ENCODE peak calls at places on chromosomes 3 and 15, in ten cellular contexts. One of them, this sample, is unnamed.

GRCh38 chr3:13559751-13560540 is 11.0 kb downstream of the FBLN2 start:
- DNase-seq in body of pancreas: no peak
- DNase-seq in uterus: no peak
- DNase-seq in H1: no peak
- DNase-seq in Peyer's patch: no peak
- DNase-seq in HCT116: no peak
- DNase-seq in IMR-90: no peak
- DNase-seq in heart left ventricle: peak; percentile 63
- DNase-seq in A549: no peak
- DNase-seq in esophagus squamous epithelium: no peak
- DNase-seq in this sample: peak; percentile 45

GRCh38 chr3:37731895-37732294 is 129.8 kb upstream of the CTDSPL start:
- DNase-seq in body of pancreas: no peak
- DNase-seq in uterus: no peak
- DNase-seq in H1: no peak
- DNase-seq in Peyer's patch: no peak
- DNase-seq in HCT116: no peak
- DNase-seq in IMR-90: no peak
- DNase-seq in heart left ventricle: no peak
- DNase-seq in A549: no peak
- DNase-seq in esophagus squamous epithelium: no peak
- DNase-seq in this sample: no peak

GRCh38 chr3:159669753-159670152 is 318.9 kb upstream of the IL12A start:
- DNase-seq in body of pancreas: no peak
- DNase-seq in uterus: no peak
- DNase-seq in H1: no peak
- DNase-seq in Peyer's patch: no peak
- DNase-seq in HCT116: no peak
- DNase-seq in IMR-90: peak; percentile 65
- DNase-seq in heart left ventricle: no peak
- DNase-seq in A549: no peak
- DNase-seq in esophagus squamous epithelium: no peak
- DNase-seq in this sample: no peak

GRCh38 chr3:141894524-141895176 is 18.2 kb downstream of the ATP1B3 start:
- DNase-seq in body of pancreas: no peak
- DNase-seq in uterus: no peak
- DNase-seq in H1: no peak
- DNase-seq in Peyer's patch: no peak
- DNase-seq in HCT116: peak; percentile 12
- DNase-seq in IMR-90: peak; percentile 92
- DNase-seq in heart left ventricle: no peak
- DNase-seq in A549: no peak
- DNase-seq in esophagus squamous epithelium: no peak
- DNase-seq in this sample: no peak

GRCh38 chr15:75104804-75105557 is 81.6 kb downstream of the PPCDC start:
- DNase-seq in body of pancreas: no peak
- DNase-seq in uterus: no peak
- DNase-seq in H1: no peak
- DNase-seq in Peyer's patch: no peak
- DNase-seq in HCT116: peak; percentile 88
- DNase-seq in IMR-90: peak; percentile 83
- DNase-seq in heart left ventricle: no peak
- DNase-seq in A549: peak; percentile 62
- DNase-seq in esophagus squamous epithelium: no peak
- DNase-seq in this sample: no peak

GRCh38 chr15:57994468-57995154 is 70.9 kb downstream of the ALDH1A2 start:
- DNase-seq in body of pancreas: no peak
- DNase-seq in uterus: no peak
- DNase-seq in H1: no peak
- DNase-seq in Peyer's patch: no peak
- DNase-seq in HCT116: no peak
- DNase-seq in IMR-90: no peak
- DNase-seq in heart left ventricle: no peak
- DNase-seq in A549: no peak
- DNase-seq in esophagus squamous epithelium: no peak
- DNase-seq in this sample: no peak

GRCh38 chr3:98812851-98813374 is 49.8 kb downstream of the ST3GAL6 start:
- DNase-seq in body of pancreas: peak; percentile 24
- DNase-seq in uterus: no peak
- DNase-seq in H1: no peak
- DNase-seq in Peyer's patch: no peak
- DNase-seq in HCT116: no peak
- DNase-seq in IMR-90: peak; percentile 50
- DNase-seq in heart left ventricle: no peak
- DNase-seq in A549: peak; percentile 45
- DNase-seq in esophagus squamous epithelium: no peak
- DNase-seq in this sample: no peak

GRCh38 chr15:75656331-75656730 is 8.6 kb downstream of the SNX33 start:
- DNase-seq in body of pancreas: no peak
- DNase-seq in uterus: no peak
- DNase-seq in H1: no peak
- DNase-seq in Peyer's patch: no peak
- DNase-seq in HCT116: no peak
- DNase-seq in IMR-90: no peak
- DNase-seq in heart left ventricle: no peak
- DNase-seq in A549: no peak
- DNase-seq in esophagus squamous epithelium: no peak
- DNase-seq in this sample: no peak

GRCh38 chr3:10160925-10161324 is 3.8 kb upstream of the IRAK2 start:
- DNase-seq in body of pancreas: no peak
- DNase-seq in uterus: no peak
- DNase-seq in H1: no peak
- DNase-seq in Peyer's patch: no peak
- DNase-seq in HCT116: no peak
- DNase-seq in IMR-90: no peak
- DNase-seq in heart left ventricle: no peak
- DNase-seq in A549: no peak
- DNase-seq in esophagus squamous epithelium: no peak
- DNase-seq in this sample: no peak

GRCh38 chr3:10162147-10162546 is 2.6 kb upstream of the IRAK2 start:
- DNase-seq in body of pancreas: no peak
- DNase-seq in uterus: no peak
- DNase-seq in H1: no peak
- DNase-seq in Peyer's patch: no peak
- DNase-seq in HCT116: no peak
- DNase-seq in IMR-90: no peak
- DNase-seq in heart left ventricle: no peak
- DNase-seq in A549: no peak
- DNase-seq in esophagus squamous epithelium: no peak
- DNase-seq in this sample: no peak

GRCh38 chr3:10169000-10169496 is 4.3 kb downstream of the IRAK2 start:
- DNase-seq in body of pancreas: no peak
- DNase-seq in uterus: no peak
- DNase-seq in H1: no peak
- DNase-seq in Peyer's patch: no peak
- DNase-seq in HCT116: no peak
- DNase-seq in IMR-90: no peak
- DNase-seq in heart left ventricle: no peak
- DNase-seq in A549: no peak
- DNase-seq in esophagus squamous epithelium: no peak
- DNase-seq in this sample: no peak

GRCh38 chr3:10166213-10166604 is 1.5 kb downstream of the IRAK2 start:
- DNase-seq in body of pancreas: no peak
- DNase-seq in uterus: no peak
- DNase-seq in H1: no peak
- DNase-seq in Peyer's patch: no peak
- DNase-seq in HCT116: no peak
- DNase-seq in IMR-90: no peak
- DNase-seq in heart left ventricle: no peak
- DNase-seq in A549: no peak
- DNase-seq in esophagus squamous epithelium: no peak
- DNase-seq in this sample: no peak

GRCh38 chr3:10164546-10165393 is at the start of gene IRAK2:
- DNase-seq in body of pancreas: peak; percentile 78
- DNase-seq in uterus: peak; percentile 73
- DNase-seq in H1: no peak
- DNase-seq in Peyer's patch: peak; percentile 83
- DNase-seq in HCT116: peak; percentile 22
- DNase-seq in IMR-90: peak; percentile 50
- DNase-seq in heart left ventricle: peak; percentile 88
- DNase-seq in A549: peak; percentile 68
- DNase-seq in esophagus squamous epithelium: no peak
- DNase-seq in this sample: peak; percentile 84
- TF ChIP-seq POLR2A in body of pancreas: peak; percentile 32
- TF ChIP-seq POLR2A in uterus: peak; percentile 43
- TF ChIP-seq POLR2A in H1: no peak
- TF ChIP-seq POLR2A in Peyer's patch: peak; percentile 65
- TF ChIP-seq POLR2A in HCT116: peak; percentile 50
- TF ChIP-seq POLR2A in IMR-90: peak; percentile 86
- TF ChIP-seq POLR2A in heart left ventricle: no peak
- TF ChIP-seq POLR2A in A549: peak; percentile 91
- TF ChIP-seq POLR2A in esophagus squamous epithelium: peak; percentile 66
- TF ChIP-seq POLR2A in this sample: no peak

GRCh38 chr3:25910997-25911396 is 121.1 kb downstream of the OXSM start:
- DNase-seq in body of pancreas: peak; percentile 17
- DNase-seq in uterus: no peak
- DNase-seq in H1: no peak
- DNase-seq in Peyer's patch: no peak
- DNase-seq in HCT116: peak; percentile 39
- DNase-seq in IMR-90: peak; percentile 48
- DNase-seq in heart left ventricle: no peak
- DNase-seq in A549: no peak
- DNase-seq in esophagus squamous epithelium: no peak
- DNase-seq in this sample: peak; percentile 73

GRCh38 chr3:25913179-25913578 is 123.3 kb downstream of the OXSM start:
- DNase-seq in body of pancreas: no peak
- DNase-seq in uterus: no peak
- DNase-seq in H1: no peak
- DNase-seq in Peyer's patch: no peak
- DNase-seq in HCT116: no peak
- DNase-seq in IMR-90: no peak
- DNase-seq in heart left ventricle: no peak
- DNase-seq in A549: no peak
- DNase-seq in esophagus squamous epithelium: no peak
- DNase-seq in this sample: no peak

GRCh38 chr3:25911525-25912295 is 121.8 kb downstream of the OXSM start:
- DNase-seq in body of pancreas: no peak
- DNase-seq in uterus: no peak
- DNase-seq in H1: no peak
- DNase-seq in Peyer's patch: no peak
- DNase-seq in HCT116: no peak
- DNase-seq in IMR-90: no peak
- DNase-seq in heart left ventricle: no peak
- DNase-seq in A549: no peak
- DNase-seq in esophagus squamous epithelium: no peak
- DNase-seq in this sample: no peak

GRCh38 chr3:25916286-25916685 is 126.4 kb downstream of the OXSM start:
- DNase-seq in body of pancreas: no peak
- DNase-seq in uterus: no peak
- DNase-seq in H1: no peak
- DNase-seq in Peyer's patch: no peak
- DNase-seq in HCT116: no peak
- DNase-seq in IMR-90: no peak
- DNase-seq in heart left ventricle: no peak
- DNase-seq in A549: no peak
- DNase-seq in esophagus squamous epithelium: no peak
- DNase-seq in this sample: no peak

DNA sequence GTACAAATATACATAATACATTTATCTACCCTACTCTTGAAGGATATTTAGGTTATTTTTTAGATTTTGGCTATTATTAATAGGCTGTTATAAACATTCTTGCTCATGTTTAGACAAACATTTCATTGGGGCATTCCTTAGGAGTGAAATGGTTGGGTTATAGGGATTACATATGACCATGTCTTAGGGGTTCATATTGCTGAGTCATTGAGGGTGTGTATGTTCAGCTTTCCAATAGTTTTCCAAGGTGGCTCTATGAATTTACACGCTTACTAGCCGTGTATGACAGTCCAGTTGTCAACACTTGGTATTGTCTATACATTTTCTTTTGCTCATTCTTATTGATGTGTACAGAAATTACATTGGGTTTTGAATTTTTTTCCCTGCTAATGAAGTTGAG is 125.8 kb downstream of the OXSM start:
- DNase-seq in body of pancreas: no peak
- DNase-seq in uterus: no peak
- DNase-seq in H1: no peak
- DNase-seq in Peyer's patch: no peak
- DNase-seq in HCT116: no peak
- DNase-seq in IMR-90: peak; percentile 36
- DNase-seq in heart left ventricle: no peak
- DNase-seq in A549: no peak
- DNase-seq in esophagus squamous epithelium: no peak
- DNase-seq in this sample: no peak
- H3K27ac ChIP-seq in body of pancreas: no peak overlapping the region
- H3K27ac ChIP-seq in uterus: no peak overlapping the region
- H3K27ac ChIP-seq in H1: no peak overlapping the region
- H3K27ac ChIP-seq in Peyer's patch: no peak overlapping the region
- H3K27ac ChIP-seq in HCT116: no peak overlapping the region
- H3K27ac ChIP-seq in IMR-90: no peak overlapping the region
- H3K27ac ChIP-seq in heart left ventricle: no peak overlapping the region
- H3K27ac ChIP-seq in A549: no peak overlapping the region
- H3K27ac ChIP-seq in esophagus squamous epithelium: no peak overlapping the region
- H3K27ac ChIP-seq in this sample: no peak overlapping the region

DNA sequence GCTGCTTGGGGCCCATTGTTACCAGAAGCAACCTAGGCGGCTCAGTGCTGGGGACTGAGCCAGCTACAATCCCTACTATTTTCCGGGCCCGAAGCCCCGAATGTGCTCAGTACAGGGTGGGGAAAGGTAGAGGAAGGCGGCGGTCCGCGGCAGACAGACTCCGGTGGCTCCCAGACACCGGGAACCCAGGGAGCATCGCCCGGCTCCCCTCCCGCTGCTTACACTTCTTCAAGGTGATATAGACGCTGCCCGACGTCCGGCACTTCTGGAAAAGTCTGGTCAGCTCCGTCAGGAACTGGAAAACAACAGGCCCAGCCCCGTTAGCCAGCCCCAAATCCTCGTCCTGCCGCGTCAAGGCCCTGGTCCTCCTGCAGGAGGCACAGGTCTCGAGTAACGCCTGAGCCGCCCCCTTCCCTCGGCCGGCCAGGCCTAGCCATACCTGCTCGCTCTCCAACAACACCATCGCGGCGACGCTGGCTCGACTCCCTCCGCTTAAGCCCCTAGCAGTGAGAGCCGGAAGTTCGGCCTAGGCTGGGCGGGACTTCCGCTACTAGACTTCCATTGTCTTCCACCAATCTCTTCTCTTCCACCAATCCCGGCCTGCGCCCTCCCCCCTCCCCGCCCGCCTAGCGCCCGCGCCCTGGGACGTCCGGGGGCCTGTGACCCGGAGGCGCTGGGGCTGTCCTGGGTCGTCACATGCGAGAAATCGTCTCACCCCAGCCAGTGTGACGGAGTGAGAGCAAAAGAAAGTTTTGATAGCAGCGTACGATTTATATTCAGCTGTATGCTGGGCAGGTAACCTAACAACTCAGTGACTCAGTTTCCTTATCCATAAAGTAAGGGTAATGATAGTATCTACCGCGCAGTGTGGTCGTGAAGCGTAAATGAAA is at the start of gene SRP14:
- DNase-seq in body of pancreas: peak; percentile 90
- DNase-seq in uterus: peak; percentile 95
- DNase-seq in H1: peak; percentile 73
- DNase-seq in Peyer's patch: peak; percentile 94
- DNase-seq in HCT116: peak; percentile 79
- DNase-seq in IMR-90: peak; percentile 91
- DNase-seq in heart left ventricle: peak; percentile 97
- DNase-seq in A549: peak; percentile 78
- DNase-seq in esophagus squamous epithelium: peak; percentile 60
- DNase-seq in this sample: peak; percentile 98
- TF ChIP-seq POLR2A in body of pancreas: peak; percentile 55
- TF ChIP-seq POLR2A in uterus: peak; percentile 90
- TF ChIP-seq POLR2A in H1: peak; percentile 93
- TF ChIP-seq POLR2A in Peyer's patch: peak; percentile 59
- TF ChIP-seq POLR2A in HCT116: peak; percentile 91
- TF ChIP-seq POLR2A in IMR-90: peak; percentile 90
- TF ChIP-seq POLR2A in heart left ventricle: no peak
- TF ChIP-seq POLR2A in A549: peak; percentile 87
- TF ChIP-seq POLR2A in esophagus squamous epithelium: peak; percentile 79
- TF ChIP-seq POLR2A in this sample: peak; percentile 43

GRCh38 chr15:92801774-92802464 is 98.2 kb upstream of the CHD2 start:
- DNase-seq in body of pancreas: peak; percentile 47
- DNase-seq in uterus: peak; percentile 57
- DNase-seq in H1: no peak
- DNase-seq in Peyer's patch: no peak
- DNase-seq in HCT116: peak; percentile 71
- DNase-seq in IMR-90: peak; percentile 94
- DNase-seq in heart left ventricle: peak; percentile 75
- DNase-seq in A549: no peak
- DNase-seq in esophagus squamous epithelium: no peak
- DNase-seq in this sample: no peak

GRCh38 chr15:92801412-92801773 is 98.7 kb upstream of the CHD2 start:
- DNase-seq in body of pancreas: no peak
- DNase-seq in uterus: no peak
- DNase-seq in H1: no peak
- DNase-seq in Peyer's patch: no peak
- DNase-seq in HCT116: peak; percentile 89
- DNase-seq in IMR-90: peak; percentile 86
- DNase-seq in heart left ventricle: no peak
- DNase-seq in A549: no peak
- DNase-seq in esophagus squamous epithelium: no peak
- DNase-seq in this sample: no peak

GRCh38 chr15:92796163-92796611 is 103.9 kb upstream of the CHD2 start:
- DNase-seq in body of pancreas: no peak
- DNase-seq in uterus: no peak
- DNase-seq in H1: no peak
- DNase-seq in Peyer's patch: no peak
- DNase-seq in HCT116: no peak
- DNase-seq in IMR-90: no peak
- DNase-seq in heart left ventricle: no peak
- DNase-seq in A549: no peak
- DNase-seq in esophagus squamous epithelium: no peak
- DNase-seq in this sample: no peak

GRCh38 chr15:92800013-92800412 is 100.1 kb upstream of the CHD2 start:
- DNase-seq in body of pancreas: no peak
- DNase-seq in uterus: no peak
- DNase-seq in H1: no peak
- DNase-seq in Peyer's patch: no peak
- DNase-seq in HCT116: no peak
- DNase-seq in IMR-90: no peak
- DNase-seq in heart left ventricle: no peak
- DNase-seq in A549: no peak
- DNase-seq in esophagus squamous epithelium: no peak
- DNase-seq in this sample: no peak

GRCh38 chr15:92797168-92798052 is 102.7 kb upstream of the CHD2 start:
- DNase-seq in body of pancreas: peak; percentile 66
- DNase-seq in uterus: peak; percentile 53
- DNase-seq in H1: no peak
- DNase-seq in Peyer's patch: no peak
- DNase-seq in HCT116: peak; percentile 73
- DNase-seq in IMR-90: peak; percentile 81
- DNase-seq in heart left ventricle: no peak
- DNase-seq in A549: peak; percentile 79
- DNase-seq in esophagus squamous epithelium: no peak
- DNase-seq in this sample: peak; percentile 53
- H3K27ac ChIP-seq in body of pancreas: no peak overlapping the region
- H3K27ac ChIP-seq in uterus: peak overlapping the region; percentile 63
- H3K27ac ChIP-seq in H1: no peak overlapping the region
- H3K27ac ChIP-seq in Peyer's patch: peak overlapping the region; percentile 16
- H3K27ac ChIP-seq in HCT116: peak overlapping the region; percentile 1
- H3K27ac ChIP-seq in IMR-90: peak overlapping the region; percentile 60
- H3K27ac ChIP-seq in heart left ventricle: peak overlapping the region; percentile 4
- H3K27ac ChIP-seq in A549: peak overlapping the region; percentile 77
- H3K27ac ChIP-seq in esophagus squamous epithelium: peak overlapping the region; percentile 69
- H3K27ac ChIP-seq in this sample: no peak overlapping the region